ENCODE peak calls at places on chromosomes 5 and 9, in five cellular contexts. One of them, this sample, is unnamed.

GRCh38 chr9:15277400-15278137 is 29.4 kb downstream of the TTC39B start:
- DNase-seq in H4: no peak
- DNase-seq in HAP-1: peak
- DNase-seq in A549: peak
- DNase-seq in head of caudate nucleus: no peak
- DNase-seq in this sample: no peak

GRCh38 chr9:136599811-136600660 is 54.2 kb upstream of the NOTCH1 start:
- DNase-seq in H4: no peak
- DNase-seq in HAP-1: no peak
- DNase-seq in A549: no peak
- DNase-seq in head of caudate nucleus: peak
- DNase-seq in this sample: no peak

GRCh38 chr9:113515862-113516261 is 52.3 kb downstream of the RGS3 start:
- DNase-seq in H4: no peak
- DNase-seq in HAP-1: no peak
- DNase-seq in A549: no peak
- DNase-seq in head of caudate nucleus: no peak
- DNase-seq in this sample: no peak

GRCh38 chr5:8905021-8905420 is 640.9 kb downstream of the SEMA5A start:
- DNase-seq in H4: peak
- DNase-seq in HAP-1: no peak
- DNase-seq in A549: no peak
- DNase-seq in head of caudate nucleus: no peak
- DNase-seq in this sample: no peak

GRCh38 chr9:137064027-137064879 is 6.1 kb downstream of the SAPCD2 start:
- DNase-seq in H4: peak
- DNase-seq in HAP-1: no peak
- DNase-seq in A549: peak
- DNase-seq in head of caudate nucleus: peak
- DNase-seq in this sample: peak

GRCh38 chr5:156934450-156935211 is 28.4 kb downstream of the TIMD4 start:
- DNase-seq in H4: no peak
- DNase-seq in HAP-1: peak
- DNase-seq in A549: peak
- DNase-seq in head of caudate nucleus: peak
- DNase-seq in this sample: no peak

GRCh38 chr9:112125961-112126388 is 49.1 kb downstream of the SUSD1 start:
- DNase-seq in H4: no peak
- DNase-seq in HAP-1: no peak
- DNase-seq in A549: peak
- DNase-seq in head of caudate nucleus: no peak
- DNase-seq in this sample: no peak

GRCh38 chr5:1333986-1334385 is 10.9 kb downstream of the CLPTM1L start:
- DNase-seq in H4: no peak
- DNase-seq in HAP-1: no peak
- DNase-seq in A549: no peak
- DNase-seq in head of caudate nucleus: no peak
- DNase-seq in this sample: no peak

GRCh38 chr9:119902611-119903010 is 533.4 kb upstream of the BRINP1 start:
- DNase-seq in H4: no peak
- DNase-seq in HAP-1: no peak
- DNase-seq in A549: no peak
- DNase-seq in head of caudate nucleus: no peak
- DNase-seq in this sample: no peak

GRCh38 chr5:6712582-6713273 is 504 bp upstream of the TENT4A start:
- DNase-seq in H4: peak
- DNase-seq in HAP-1: peak
- DNase-seq in A549: peak
- DNase-seq in head of caudate nucleus: peak
- DNase-seq in this sample: peak

GRCh38 chr5:72452515-72453259 is 54.5 kb downstream of the ZNF366 start:
- DNase-seq in H4: peak
- DNase-seq in HAP-1: no peak
- DNase-seq in A549: peak
- DNase-seq in head of caudate nucleus: no peak
- DNase-seq in this sample: peak

GRCh38 chr5:32973646-32974045 is 262.5 kb downstream of the NPR3 start:
- DNase-seq in H4: no peak
- DNase-seq in HAP-1: no peak
- DNase-seq in A549: no peak
- DNase-seq in head of caudate nucleus: no peak
- DNase-seq in this sample: no peak

GRCh38 chr5:61328791-61329617 is 3.1 kb upstream of the ZSWIM6 start:
- DNase-seq in H4: no peak
- DNase-seq in HAP-1: no peak
- DNase-seq in A549: no peak
- DNase-seq in head of caudate nucleus: no peak
- DNase-seq in this sample: no peak

GRCh38 chr5:108858959-108859358 is 111.3 kb downstream of the FER start:
- DNase-seq in H4: no peak
- DNase-seq in HAP-1: no peak
- DNase-seq in A549: no peak
- DNase-seq in head of caudate nucleus: no peak
- DNase-seq in this sample: no peak

GRCh38 chr9:71629816-71630215 is 138.5 kb downstream of the CEMIP2 start:
- DNase-seq in H4: no peak
- DNase-seq in HAP-1: no peak
- DNase-seq in A549: no peak
- DNase-seq in head of caudate nucleus: no peak
- DNase-seq in this sample: no peak

GRCh38 chr9:81822967-81823366 is 105.3 kb upstream of the SPATA31D4 start:
- DNase-seq in H4: no peak
- DNase-seq in HAP-1: peak
- DNase-seq in A549: no peak
- DNase-seq in head of caudate nucleus: no peak
- DNase-seq in this sample: no peak

GRCh38 chr5:139552893-139553575 is 8.1 kb upstream of the UBE2D2 start:
- DNase-seq in H4: no peak
- DNase-seq in HAP-1: no peak
- DNase-seq in A549: no peak
- DNase-seq in head of caudate nucleus: no peak
- DNase-seq in this sample: no peak

This sample was measured in sigmoid colon.